ENCODE peak calls at places on chromosomes 11 and 22, in six cellular contexts. Y is A549, L is K562, S is GM12878, B is HepG2, R is endothelial cell of umbilical vein. F is an unnamed sample.

GRCh38 chr22:22380098-22381030 is 128.2 kb downstream of the ZNF280B start:
- DNase-seq in L (peak), R (no peak), S (no peak), B (no peak), Y (no peak), F (peak)

GRCh38 chr22:28014141-28015055 is 95.3 kb upstream of the PITPNB start:
- DNase-seq in L (no peak), S (no peak), B (no peak), R (no peak), Y (no peak), F (no peak)

GRCh38 chr11:64541131-64541530 is 49.9 kb upstream of the SLC22A12 start:
- DNase-seq in R (no peak), B (no peak), Y (no peak), S (no peak), L (no peak), F (no peak)

GRCh38 chr11:29486301-29486700 is 530.5 kb downstream of the KCNA4 start:
- DNase-seq in Y (no peak), S (no peak), R (no peak), L (no peak), B (no peak), F (no peak)

GRCh38 chr11:36427079-36427478 is 83.0 kb downstream of the TRAF6 start:
- DNase-seq in L (no peak), Y (no peak), B (no peak), S (no peak), R (no peak), F (no peak)

GRCh38 chr11:34521265-34521664 is 7.7 kb upstream of the ELF5 start:
- DNase-seq in Y (no peak), L (no peak), S (no peak), B (no peak), R (no peak), F (no peak)

GRCh38 chr11:43547411-43547718 is 133.2 kb upstream of the HSD17B12 start:
- DNase-seq in Y (no peak), B (no peak), S (no peak), L (no peak), R (no peak), F (no peak)

GRCh38 chr22:22037229-22037628 is 54.6 kb upstream of the TOP3B start:
- DNase-seq in S (no peak), Y (no peak), L (no peak), R (peak), B (no peak), F (no peak)

GRCh38 chr22:32533265-32534068 is 58.9 kb downstream of the FBXO7 start:
- DNase-seq in R (no peak), S (no peak), Y (no peak), B (no peak), L (no peak), F (no peak)

GRCh38 chr11:129658558-129658882 is 157.1 kb upstream of the TMEM45B start:
- DNase-seq in S (no peak), Y (peak), L (no peak), B (no peak), R (no peak), F (no peak)

GRCh38 chr11:117394221-117394925 is 66.7 kb downstream of the CEP164 start:
- DNase-seq in S (no peak), R (no peak), L (no peak), B (no peak), Y (no peak), F (no peak)

GRCh38 chr11:99320769-99321290 is 300.1 kb downstream of the CNTN5 start:
- DNase-seq in L (no peak), R (no peak), B (no peak), S (no peak), Y (no peak), F (no peak)

GRCh38 chr11:123111465-123111864 is 49.5 kb upstream of the HSPA8 start:
- DNase-seq in L (peak), Y (peak), B (peak), S (no peak), R (peak), F (peak)

GRCh38 chr22:44737414-44738346 is 14.7 kb upstream of the ARHGAP8 start:
- DNase-seq in Y (no peak), B (no peak), R (no peak), S (no peak), L (no peak), F (no peak)

GRCh38 chr22:50206599-50206998 is 5.8 kb downstream of the SELENOO start:
- DNase-seq in Y (peak), R (peak), B (peak), S (no peak), L (peak), F (peak)

GRCh38 chr22:39598017-39598965 is 27.7 kb downstream of the CACNA1I start:
- DNase-seq in R (no peak), L (peak), Y (peak), B (no peak), S (no peak), F (no peak)

GRCh38 chr11:64553554-64554201 is 37.3 kb upstream of the SLC22A12 start:
- DNase-seq in L (peak), S (no peak), R (peak), Y (peak), B (peak), F (peak)

GRCh38 chr11:61700221-61700620 is 20.0 kb downstream of the DAGLA start:
- DNase-seq in S (no peak), Y (peak), R (no peak), L (peak), B (peak), F (peak)

GRCh38 chr22:48488149-48488551 is 1339.5 kb downstream of the BRD1 start:
- DNase-seq in L (no peak), R (no peak), B (no peak), Y (peak), S (no peak), F (no peak)

GRCh38 chr22:36619797-36620390 is 83.7 kb downstream of the CACNG2 start:
- DNase-seq in R (no peak), B (no peak), L (no peak), S (no peak), Y (no peak), F (no peak)

GRCh38 chr11:31870609-31871309 is 59.6 kb upstream of the PAX6 start:
- DNase-seq in S (no peak), R (peak), Y (peak), L (peak), B (peak), F (peak)

GRCh38 chr11:35663408-35663702 is 780 bp downstream of the TRIM44 start:
- DNase-seq in B (no peak), Y (no peak), L (no peak), R (no peak), S (no peak), F (no peak)

GRCh38 chr11:11916981-11917399 is 75.2 kb downstream of the USP47 start:
- DNase-seq in R (no peak), S (no peak), L (no peak), Y (no peak), B (peak), F (no peak)

GRCh38 chr22:31269892-31270574 is 22.3 kb downstream of the PIK3IP1 start:
- DNase-seq in R (no peak), S (no peak), B (no peak), Y (no peak), L (no peak), F (no peak)
- TF ChIP-seq CTCF in R (no peak), S (no peak), B (no peak), Y (no peak), L (no peak), F (no peak)

DNA sequence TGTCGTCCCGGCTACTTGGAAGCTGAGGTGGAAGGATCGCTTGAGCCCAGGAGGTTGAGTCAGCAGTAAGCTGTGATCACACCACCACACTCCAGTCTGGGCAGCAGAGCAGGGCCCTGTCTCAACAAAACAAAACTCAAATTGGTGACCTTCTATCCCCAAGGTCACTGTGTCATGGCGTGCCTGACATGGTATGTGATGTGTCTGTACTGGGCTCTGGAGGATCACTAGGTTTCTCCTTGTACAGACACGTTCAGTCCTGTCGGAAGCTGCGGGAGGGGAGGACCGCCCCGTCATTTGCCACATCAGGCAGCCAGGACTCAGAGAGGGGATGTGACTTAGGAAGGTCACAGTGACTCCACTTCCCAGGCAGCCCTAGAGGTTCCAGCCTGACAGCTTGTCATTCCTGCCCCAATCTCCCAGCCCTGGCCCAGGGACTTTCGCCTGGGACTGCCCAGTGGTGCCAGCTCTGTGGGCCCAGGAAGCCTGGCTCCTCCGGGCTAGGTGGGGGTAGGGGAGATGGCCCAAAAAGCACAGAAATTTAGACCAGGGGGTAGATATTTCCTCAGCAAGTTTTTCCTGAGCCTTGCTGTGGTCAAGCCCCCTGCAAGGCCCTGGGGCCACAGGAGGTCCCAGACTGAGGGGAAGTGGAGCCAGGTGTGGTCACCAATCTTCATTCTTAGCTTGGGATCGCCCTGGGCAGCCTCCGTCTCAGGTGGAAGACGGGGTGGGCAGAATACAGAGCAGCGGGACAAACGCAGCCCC is 53.2 kb downstream of the TRIOBP start:
- DNase-seq in S (no peak), R (peak), Y (no peak), B (peak), L (no peak), F (no peak)
- TF ChIP-seq POLR2A in S (no peak), R (peak), Y (no peak), B (no peak), L (no peak), F (no peak)

DNA sequence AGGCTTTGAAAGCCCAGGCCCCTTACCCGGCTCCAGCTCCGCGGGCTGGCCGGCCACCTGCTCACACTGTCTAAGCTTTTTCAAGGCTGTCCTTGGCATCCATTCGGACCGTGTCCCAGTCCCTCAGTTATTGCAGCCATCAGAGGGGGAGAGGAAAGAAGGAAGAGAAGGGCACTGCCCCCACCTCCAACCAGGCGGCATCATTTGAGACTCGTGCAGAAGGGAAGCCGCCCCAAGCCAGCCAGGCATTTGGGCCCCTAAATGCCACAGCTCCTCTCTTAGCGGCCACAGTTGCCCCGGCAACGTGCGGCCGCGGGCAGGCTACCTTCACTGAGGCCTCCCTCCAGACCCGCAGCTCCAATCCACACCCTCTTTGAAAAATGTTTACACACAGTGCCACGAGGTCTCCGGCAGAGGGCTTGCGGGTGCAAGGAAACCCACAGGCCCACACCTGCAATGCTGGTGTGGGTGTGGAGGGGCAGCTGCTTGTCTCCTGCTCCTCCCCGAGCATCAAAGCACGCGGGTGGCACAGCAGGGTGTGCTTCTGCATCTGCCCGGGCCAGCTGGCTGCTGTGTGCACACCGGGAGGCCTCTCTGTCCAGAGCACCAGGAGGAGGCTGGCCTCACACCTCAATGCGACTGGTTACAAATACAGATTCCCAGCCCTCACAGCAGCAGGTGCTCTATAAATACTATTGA is 124.4 kb downstream of the CTTN start:
- DNase-seq in R (no peak), S (no peak), L (no peak), B (no peak), Y (no peak), F (no peak)
- TF ChIP-seq MYC in R (no peak), S (no peak), L (no peak), B (no peak), Y (no peak), F (no peak)

GRCh38 chr11:57546869-57547518 is 9.6 kb downstream of the SMTNL1 start:
- DNase-seq in R (peak), B (peak), S (no peak), L (peak), Y (peak), F (peak)
- TF ChIP-seq CTCF in R (no peak), B (peak), S (no peak), L (peak), Y (no peak), F (no peak)